ENCODE peak calls at places on chromosomes 11 and 22, in four cellular contexts. N, E, U and Z are unnamed samples.

GRCh38 chr11:18239655-18240054 is 3.1 kb upstream of the SAA4 start:
- DNase-seq in U (no peak), E (no peak), N (no peak), Z (no peak)

GRCh38 chr11:46658259-46658658 is 40.9 kb downstream of the ATG13 start:
- DNase-seq in E (peak; percentile 86), N (no peak), U (no peak), Z (no peak)

GRCh38 chr11:74257934-74258553 is 53.4 kb downstream of the P4HA3 start:
- DNase-seq in U (no peak), N (no peak), E (peak; percentile 73), Z (no peak)

GRCh38 chr22:25843660-25844275 is 101.8 kb downstream of the MYO18B start:
- DNase-seq in E (no peak), N (no peak), U (no peak), Z (no peak)

GRCh38 chr11:112222303-112222702 is 3.9 kb upstream of the PTS start:
- DNase-seq in U (no peak), E (no peak), N (no peak), Z (no peak)

GRCh38 chr22:31627223-31627731 is 34.7 kb downstream of the PISD start:
- DNase-seq in E (no peak), N (no peak), U (no peak), Z (no peak)

GRCh38 chr11:27217948-27218410 is 145.0 kb downstream of the CCDC34 start:
- DNase-seq in U (no peak), N (no peak), E (peak; percentile 96), Z (no peak)

GRCh38 chr22:16932577-16932976 is 75.4 kb downstream of the GAB4 start:
- DNase-seq in E (peak; percentile 25), U (no peak), N (peak; percentile 40), Z (no peak)

GRCh38 chr11:12201016-12201985 is 90.9 kb downstream of the MICAL2 start:
- DNase-seq in U (peak; percentile 65), E (peak; percentile 94), N (no peak), Z (no peak)

GRCh38 chr22:48757581-48757980 is 1070.1 kb downstream of the BRD1 start:
- DNase-seq in N (no peak), E (no peak), U (peak; percentile 1), Z (no peak)

GRCh38 chr11:123519055-123519796 is 89.2 kb downstream of the GRAMD1B start:
- DNase-seq in U (no peak), N (peak; percentile 26), E (peak; percentile 68), Z (no peak)

GRCh38 chr11:23897453-23898289 is 599.2 kb upstream of the LUZP2 start:
- DNase-seq in U (peak; percentile 9), N (no peak), E (peak; percentile 93), Z (no peak)

GRCh38 chr11:73147771-73148681 is 5.9 kb upstream of the FCHSD2 start:
- DNase-seq in E (no peak), N (no peak), U (no peak), Z (no peak)

GRCh38 chr11:83472328-83472727 is 186.2 kb upstream of the CCDC90B start:
- DNase-seq in E (no peak), N (no peak), U (no peak), Z (no peak)

GRCh38 chr11:94768602-94769511 is 701 bp downstream of the AMOTL1 start:
- DNase-seq in E (peak; percentile 63), U (peak; percentile 68), N (peak; percentile 65), Z (peak; percentile 63)

GRCh38 chr11:94766656-94767291 is 1.4 kb upstream of the AMOTL1 start:
- DNase-seq in U (peak; percentile 70), E (peak; percentile 43), N (no peak), Z (peak; percentile 16)

GRCh38 chr11:94767292-94767690 is 865 bp upstream of the AMOTL1 start:
- DNase-seq in N (no peak), E (no peak), U (no peak), Z (no peak)

GRCh38 chr11:94769897-94770296 is 1.7 kb downstream of the AMOTL1 start:
- DNase-seq in U (no peak), N (no peak), E (peak; percentile 51), Z (no peak)

DNA sequence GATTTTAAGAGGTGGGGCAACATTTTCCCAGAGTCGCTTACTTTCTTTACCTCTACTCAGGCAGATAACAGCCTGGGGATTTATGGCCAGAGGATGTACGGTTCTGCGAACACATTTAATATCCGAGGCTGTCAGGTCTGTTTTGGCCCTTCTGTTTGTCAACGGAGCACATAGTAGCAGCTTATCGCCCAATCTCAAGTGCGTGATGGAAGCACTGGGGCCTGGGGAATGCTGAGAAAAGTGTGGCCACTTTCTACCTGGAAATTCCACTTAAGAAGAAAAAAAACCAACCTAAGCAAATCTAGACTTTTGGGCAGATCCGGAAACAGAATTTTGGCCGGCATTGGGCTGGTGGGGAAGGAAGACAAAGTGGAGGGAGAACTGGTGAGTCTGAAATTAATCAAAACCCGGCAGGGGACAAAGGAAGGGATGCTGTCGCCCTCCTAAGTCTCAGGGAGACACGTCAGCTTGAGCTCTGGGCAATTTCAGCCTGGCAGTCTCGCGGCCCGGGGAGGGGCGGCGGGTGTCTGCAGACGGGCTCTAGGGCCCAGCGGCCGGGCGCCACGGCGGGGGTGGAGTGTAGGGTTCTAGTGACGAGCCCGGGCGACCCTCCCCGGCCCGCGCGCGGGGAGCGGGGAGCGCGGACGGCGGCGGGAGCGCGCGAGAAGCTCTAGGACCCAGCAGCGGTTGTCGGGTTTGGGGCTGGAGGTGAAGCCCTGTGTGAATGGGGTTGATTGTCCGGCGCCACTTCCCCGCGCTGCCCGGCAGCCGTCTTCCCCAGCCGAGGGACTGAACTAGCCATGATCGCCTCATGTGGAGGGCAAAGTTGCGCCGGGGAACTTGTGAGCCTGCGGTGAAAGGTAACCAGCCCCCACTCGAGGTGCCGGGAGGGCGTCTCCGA is at the start of gene AMOTL1:
- DNase-seq in N (peak; percentile 92), E (peak; percentile 90), U (peak; percentile 96), Z (peak; percentile 94)
- H3K4me1 ChIP-seq in N (peaks cover 55% of the 10 kb centered on the region), E (peaks cover 28% of the 10 kb centered on the region), U (peaks cover 38% of the 10 kb centered on the region), Z (peaks cover 23% of the 10 kb centered on the region)

GRCh38 chr22:28108851-28109250 is 189.8 kb upstream of the PITPNB start:
- DNase-seq in U (no peak), E (no peak), N (no peak), Z (no peak)
- H3K4me3 ChIP-seq in U (no peak overlapping the region), E (no peak overlapping the region), N (no peak overlapping the region), Z (no peak overlapping the region)

GRCh38 chr11:79094601-79095000 is 346.2 kb downstream of the TENM4 start:
- DNase-seq in E (no peak), U (no peak), N (no peak), Z (no peak)
- TF ChIP-seq EZH2phosphoT487 in E (no peak), U (no peak), N (no peak), Z (no peak)

GRCh38 chr22:42643632-42644421 is 3.4 kb upstream of the ATP5MGL start:
- DNase-seq in N (no peak), E (no peak), U (peak; percentile 3), Z (no peak)

GRCh38 chr22:42645341-42645937 is 3.8 kb downstream of the CYB5R3 start:
- DNase-seq in E (peak; percentile 77), N (no peak), U (no peak), Z (no peak)

GRCh38 chr22:42642801-42643631 is 2.6 kb upstream of the ATP5MGL start:
- DNase-seq in N (no peak), U (peak; percentile 48), E (no peak), Z (peak; percentile 31)

GRCh38 chr22:42645938-42646568 is 3.1 kb downstream of the CYB5R3 start:
- DNase-seq in E (peak; percentile 31), U (no peak), N (no peak), Z (no peak)

GRCh38 chr22:42644422-42645340 is 4.3 kb upstream of the ATP5MGL start:
- DNase-seq in E (peak; percentile 73), U (peak; percentile 52), N (no peak), Z (no peak)
- H3K4me1 ChIP-seq in E (peaks cover 39% of the 10 kb centered on the region), U (peaks cover 75% of the 10 kb centered on the region), N (peaks cover 13% of the 10 kb centered on the region), Z (peaks cover 15% of the 10 kb centered on the region)

GRCh38 chr22:36923458-36923784 is 10.0 kb downstream of the CSF2RB start:
- DNase-seq in E (no peak), N (no peak), U (no peak), Z (no peak)

GRCh38 chr22:36924151-36924698 is 10.8 kb downstream of the CSF2RB start:
- DNase-seq in U (no peak), N (no peak), E (no peak), Z (no peak)

GRCh38 chr22:36922097-36922608 is 8.7 kb downstream of the CSF2RB start:
- DNase-seq in U (peak; percentile 22), N (peak; percentile 52), E (peak; percentile 5), Z (peak; percentile 50)

GRCh38 chr22:36922752-36923457 is 9.5 kb downstream of the CSF2RB start:
- DNase-seq in E (no peak), N (no peak), U (no peak), Z (no peak)

DNA sequence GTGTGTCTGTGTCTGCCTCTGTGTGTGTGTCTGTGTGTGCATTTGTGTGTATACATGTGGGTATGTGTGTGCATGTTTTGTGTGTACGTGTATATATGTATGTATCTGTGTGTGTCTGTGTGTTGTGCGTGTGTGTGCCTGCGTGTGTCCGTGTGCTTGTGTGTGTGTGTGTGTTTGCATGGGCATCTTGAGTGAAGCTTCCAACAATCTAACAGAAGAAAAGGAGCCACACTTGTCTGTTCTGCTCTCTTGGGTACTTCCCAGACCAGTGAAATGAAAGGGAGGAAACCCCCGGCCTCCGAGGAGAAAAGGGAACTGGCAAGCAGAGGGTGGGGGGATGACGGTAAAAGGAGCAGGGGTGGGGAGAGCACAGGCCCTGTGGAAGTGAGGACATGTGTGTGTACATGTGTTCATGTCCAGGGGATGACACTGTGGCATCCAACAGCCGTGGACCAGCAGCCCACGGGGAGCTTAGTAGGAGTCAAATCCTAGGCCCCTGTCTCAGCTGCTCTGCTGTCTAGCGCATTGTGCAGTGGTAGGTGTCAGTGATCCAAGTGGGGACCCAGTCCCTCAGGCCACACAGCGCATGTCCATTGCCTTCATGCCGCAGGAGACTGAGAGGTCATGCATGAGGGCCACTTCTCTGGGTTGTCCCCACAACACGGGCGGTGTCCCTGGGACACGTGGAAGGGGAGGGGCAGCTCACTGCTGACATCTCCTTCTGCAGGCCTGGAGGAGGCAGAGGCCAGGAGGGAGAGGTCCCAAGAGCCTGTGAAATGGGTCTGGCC is 8.1 kb downstream of the CSF2RB start:
- DNase-seq in N (no peak), U (no peak), E (no peak), Z (no peak)
- H3K4me3 ChIP-seq in N (no peak overlapping the region), U (no peak overlapping the region), E (no peak overlapping the region), Z (no peak overlapping the region)

GRCh38 chr11:66101055-66101454 is 31.0 kb downstream of the PACS1 start:
- DNase-seq in E (no peak), U (no peak), N (no peak), Z (no peak)

GRCh38 chr11:66104057-66104638 is 34.1 kb downstream of the PACS1 start:
- DNase-seq in N (no peak), E (no peak), U (no peak), Z (no peak)

GRCh38 chr11:66100272-66101037 is 30.4 kb downstream of the PACS1 start:
- DNase-seq in E (no peak), U (no peak), N (peak; percentile 10), Z (no peak)
- TF ChIP-seq EZH2phosphoT487 in E (no peak), U (no peak), N (no peak), Z (no peak)